ENCODE peak calls at places on chromosomes 5 and 9, in four cellular contexts. I is lung; L is GM12864; P is stimulated activated CD8-positive, alpha-beta memory T cell treated with anti-CD3 and anti-CD28 coated beads, Interleukin-15, amount 100 ng/mL, for 4 hours. N is an unnamed sample.
A peak's percentile ranks its signal among the peaks of the same experiment; 100 is the strongest.

GRCh38 chr5:1442222-1443144 is 2.8 kb downstream of the SLC6A3 start:
- DNase-seq in I (no peak), P (no peak), L (no peak), N (no peak)

GRCh38 chr9:16870606-16871357 is at the start of gene BNC2:
- DNase-seq in I (no peak), L (no peak), P (no peak), N (no peak)

GRCh38 chr9:27131731-27132130 is 22.7 kb downstream of the TEK start:
- DNase-seq in L (no peak), I (no peak), P (no peak), N (no peak)

GRCh38 chr5:149550608-149551226 is 522 bp downstream of the CSNK1A1 start:
- DNase-seq in P (no peak), L (no peak), I (no peak), N (no peak)

GRCh38 chr5:35294976-35295375 is 64.7 kb upstream of the PRLR start:
- DNase-seq in L (no peak), P (no peak), I (no peak), N (no peak)

GRCh38 chr5:138159666-138160065 is 18.8 kb downstream of the BRD8 start:
- DNase-seq in I (no peak), L (no peak), P (no peak), N (no peak)

GRCh38 chr5:3230941-3231340 is 364.7 kb upstream of the IRX1 start:
- DNase-seq in P (no peak), L (no peak), I (peak; percentile 16), N (no peak)

GRCh38 chr5:107217721-107218130 is 453.0 kb downstream of the EFNA5 start:
- DNase-seq in I (peak; percentile 72), L (no peak), P (no peak), N (no peak)

GRCh38 chr9:34374905-34375552 is 1.7 kb downstream of the MYORG start:
- DNase-seq in L (no peak), I (no peak), P (no peak), N (no peak)

GRCh38 chr9:69386651-69387050 is 61.6 kb downstream of the ENTREP1 start:
- DNase-seq in I (no peak), P (no peak), L (no peak), N (no peak)

GRCh38 chr9:107707419-107707837 is 217.9 kb upstream of the KLF4 start:
- DNase-seq in L (no peak), P (no peak), I (no peak), N (no peak)

GRCh38 chr5:14142856-14143508 is at the start of gene TRIO:
- DNase-seq in L (no peak), P (peak; percentile 50), I (peak; percentile 91), N (no peak)

GRCh38 chr5:7047862-7048261 is 334.6 kb downstream of the TENT4A start:
- DNase-seq in P (no peak), I (no peak), L (no peak), N (no peak)

GRCh38 chr5:20368581-20368980 is 380.6 kb upstream of the CDH18 start:
- DNase-seq in L (no peak), I (no peak), P (no peak), N (no peak)

GRCh38 chr5:102223542-102224444 is 72.3 kb downstream of the SLCO4C1 start:
- DNase-seq in P (no peak), I (no peak), L (peak; percentile 2), N (no peak)

GRCh38 chr5:55540024-55540423 is 5.3 kb upstream of the PLPP1 start:
- DNase-seq in P (no peak), L (no peak), I (no peak), N (no peak)